ENCODE peak calls at places on chromosomes 2 and 18, in nine cellular contexts. O, E, X, S, R, P, Q, L and Z are unnamed samples.

GRCh38 chr2:168025487-168026203 is 221.8 kb downstream of the STK39 start:
- DNase-seq in O (no peak), E (no peak), X (no peak), S (no peak), R (no peak), P (no peak), Q (no peak), L (no peak), Z (no peak)

GRCh38 chr2:56889738-56890137 is 705.9 kb downstream of the CCDC85A start:
- DNase-seq in O (no peak), E (no peak), X (no peak), S (no peak), R (no peak), P (no peak), Q (no peak), L (no peak), Z (no peak)

GRCh38 chr2:120953066-120953760 is 217.5 kb downstream of the GLI2 start:
- DNase-seq in O (no peak), E (no peak), X (no peak), S (no peak), R (no peak), P (no peak), Q (no peak), L (no peak), Z (no peak)

GRCh38 chr18:706438-706837 is 6.0 kb downstream of the ENOSF1 start:
- DNase-seq in O (no peak), E (no peak), X (no peak), S (no peak), R (no peak), P (no peak), Q (no peak), L (no peak), Z (no peak)

GRCh38 chr2:178413472-178414265 is 37.3 kb downstream of the PRKRA start:
- DNase-seq in O (peak), E (peak), X (peak), S (peak), R (peak), P (peak), Q (peak), L (peak), Z (peak)

GRCh38 chr2:216535454-216535995 is 36.9 kb downstream of the RPL37A start:
- DNase-seq in O (peak), E (no peak), X (peak), S (peak), R (no peak), P (no peak), Q (no peak), L (no peak), Z (peak)

GRCh38 chr2:83817511-83817910 is 641.6 kb downstream of the SUCLG1 start:
- DNase-seq in O (no peak), E (no peak), X (no peak), S (no peak), R (no peak), P (no peak), Q (no peak), L (no peak), Z (no peak)

GRCh38 chr18:57784034-57784815 is 18.9 kb downstream of the ATP8B1 start:
- DNase-seq in O (no peak), E (no peak), X (no peak), S (no peak), R (no peak), P (no peak), Q (peak), L (no peak), Z (no peak)

GRCh38 chr18:48866028-48866733 is 84.6 kb downstream of the SMAD7 start:
- DNase-seq in O (peak), E (no peak), X (peak), S (no peak), R (peak), P (no peak), Q (no peak), L (no peak), Z (no peak)

DNA sequence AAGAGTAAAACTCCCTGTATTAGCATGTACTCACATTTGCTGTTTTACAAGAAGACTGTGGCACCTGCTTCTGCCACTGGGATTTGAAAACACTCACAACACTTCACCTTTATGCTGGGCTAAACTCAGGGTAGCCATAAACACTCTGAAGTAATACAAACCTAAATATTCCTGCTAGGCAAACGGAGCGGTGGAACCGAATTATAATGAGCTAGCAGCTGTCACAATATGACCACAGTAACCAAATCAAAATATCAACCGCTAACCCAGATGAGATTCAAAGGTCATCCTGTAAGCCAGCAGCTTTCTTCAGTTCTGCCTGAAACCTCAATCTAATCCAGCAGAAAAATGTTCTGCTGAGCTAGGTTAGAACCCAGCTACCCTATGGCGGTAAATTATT is 132.1 kb downstream of the TCF4 start:
- DNase-seq in O (no peak), E (no peak), X (no peak), S (no peak), R (no peak), P (no peak), Q (no peak), L (no peak), Z (no peak)
- H3K27ac ChIP-seq in O (peak), E (no peak), X (no peak), S (no peak), R (no peak), P (no peak), Q (no peak), L (no peak), Z (no peak)

GRCh38 chr2:1794821-1795220 is 50.5 kb upstream of the PXDN start:
- DNase-seq in O (no peak), E (no peak), X (no peak), S (no peak), R (peak), P (no peak), Q (no peak), L (peak), Z (peak)
- H3K4me3 ChIP-seq in O (no peak), E (no peak), X (no peak), S (no peak), R (no peak), P (no peak), Q (no peak), L (no peak), Z (no peak)

GRCh38 chr2:128689971-128690370 is 371.3 kb upstream of the HS6ST1 start:
- DNase-seq in O (no peak), E (no peak), X (no peak), S (no peak), R (no peak), P (no peak), Q (peak), L (no peak), Z (no peak)
- H3K27ac ChIP-seq in O (no peak), E (no peak), X (no peak), S (no peak), R (no peak), P (no peak), Q (no peak), L (no peak), Z (no peak)

GRCh38 chr2:169361706-169362345 is 508 bp downstream of the LRP2 start:
- DNase-seq in O (peak), E (no peak), X (no peak), S (peak), R (peak), P (peak), Q (peak), L (no peak), Z (no peak)

GRCh38 chr2:169365093-169365483 is 2.8 kb upstream of the LRP2 start:
- DNase-seq in O (no peak), E (peak), X (no peak), S (no peak), R (no peak), P (no peak), Q (no peak), L (no peak), Z (no peak)

GRCh38 chr2:169362346-169363026 is at the start of gene LRP2:
- DNase-seq in O (peak), E (peak), X (no peak), S (peak), R (no peak), P (peak), Q (peak), L (peak), Z (no peak)

GRCh38 chr2:169363027-169363569 is 764 bp upstream of the LRP2 start:
- DNase-seq in O (no peak), E (no peak), X (no peak), S (no peak), R (no peak), P (no peak), Q (no peak), L (no peak), Z (no peak)

DNA sequence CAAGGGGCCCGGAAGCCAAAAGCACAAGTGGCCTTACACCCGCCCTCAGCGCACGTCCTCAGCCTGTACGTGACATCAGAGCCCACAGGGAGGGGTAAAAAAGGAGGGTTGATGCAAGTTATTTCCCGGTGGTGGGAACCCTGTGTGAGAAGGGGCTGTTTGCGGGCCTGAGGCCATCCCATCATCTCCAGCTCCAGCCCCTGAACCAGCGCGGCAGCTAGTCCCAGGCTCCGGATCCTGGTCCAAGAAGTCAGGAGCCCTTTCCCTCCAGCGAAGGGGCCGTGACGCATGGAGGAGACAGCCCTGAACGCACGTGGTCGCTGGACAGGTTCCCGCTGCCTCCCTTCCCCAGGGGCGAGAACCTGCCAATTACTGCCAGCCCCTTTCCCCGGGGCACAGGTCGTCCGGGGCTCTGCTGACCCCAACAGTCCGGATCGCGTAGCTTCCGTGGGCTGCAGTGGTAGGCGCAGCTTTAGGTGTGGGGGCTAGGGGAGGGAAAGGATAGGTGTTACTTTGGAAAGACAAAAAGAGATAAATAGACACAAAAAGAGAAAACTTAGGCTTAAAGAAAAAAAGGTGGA is 1.3 kb upstream of the LRP2 start:
- DNase-seq in O (peak), E (peak), X (no peak), S (peak), R (peak), P (peak), Q (peak), L (peak), Z (no peak)
- H3K4me3 ChIP-seq in O (peak), E (peak), X (peak), S (peak), R (peak), P (peak), Q (no peak), L (peak), Z (peak)

GRCh38 chr2:176639016-176639343 is 369.7 kb downstream of the MTX2 start:
- DNase-seq in O (no peak), E (no peak), X (peak), S (no peak), R (no peak), P (no peak), Q (no peak), L (no peak), Z (no peak)

GRCh38 chr2:176643711-176644110 is 374.5 kb downstream of the MTX2 start:
- DNase-seq in O (no peak), E (no peak), X (peak), S (no peak), R (peak), P (no peak), Q (peak), L (no peak), Z (no peak)

GRCh38 chr2:176638167-176639015 is 369.1 kb downstream of the MTX2 start:
- DNase-seq in O (peak), E (peak), X (peak), S (peak), R (peak), P (peak), Q (peak), L (peak), Z (no peak)

GRCh38 chr2:176642074-176642473 is 372.8 kb downstream of the MTX2 start:
- DNase-seq in O (no peak), E (no peak), X (no peak), S (no peak), R (no peak), P (no peak), Q (no peak), L (no peak), Z (no peak)

GRCh38 chr2:176641436-176641835 is 372.2 kb downstream of the MTX2 start:
- DNase-seq in O (no peak), E (no peak), X (no peak), S (no peak), R (no peak), P (no peak), Q (no peak), L (no peak), Z (no peak)
- H3K27ac ChIP-seq in O (no peak), E (no peak), X (no peak), S (no peak), R (no peak), P (no peak), Q (no peak), L (no peak), Z (no peak)

GRCh38 chr2:8999047-8999446 is 4.4 kb downstream of the MBOAT2 start:
- DNase-seq in O (no peak), E (no peak), X (no peak), S (no peak), R (no peak), P (no peak), Q (no peak), L (no peak), Z (no peak)
- H3K4me3 ChIP-seq in O (no peak), E (no peak), X (no peak), S (no peak), R (no peak), P (no peak), Q (peak), L (no peak), Z (no peak)